ENCODE peak calls at places on chromosomes 5 and 9, in seven cellular contexts. One of them, this sample, is unnamed.

GRCh38 chr5:136631176-136631575 is 265.8 kb upstream of the TRPC7 start:
- DNase-seq in HCT116: no peak
- DNase-seq in prostate gland: no peak
- DNase-seq in GM23338: no peak
- DNase-seq in Panc1: no peak
- DNase-seq in H1: no peak
- DNase-seq in breast epithelium: no peak
- DNase-seq in this sample: no peak

GRCh38 chr5:63121471-63121870 is 542.9 kb downstream of the LRRC70 start:
- DNase-seq in GM23338: no peak
- DNase-seq in prostate gland: no peak
- DNase-seq in Panc1: no peak
- DNase-seq in H1: no peak
- DNase-seq in breast epithelium: no peak
- DNase-seq in HCT116: no peak
- DNase-seq in this sample: no peak

GRCh38 chr5:120405291-120405864 is 58.7 kb upstream of the PRR16 start:
- DNase-seq in prostate gland: no peak
- DNase-seq in HCT116: no peak
- DNase-seq in Panc1: no peak
- DNase-seq in breast epithelium: no peak
- DNase-seq in H1: no peak
- DNase-seq in GM23338: no peak
- DNase-seq in this sample: no peak

GRCh38 chr5:68661237-68661636 is 432.6 kb upstream of the SLC30A5 start:
- DNase-seq in prostate gland: no peak
- DNase-seq in HCT116: no peak
- DNase-seq in breast epithelium: no peak
- DNase-seq in H1: peak; percentile 27
- DNase-seq in GM23338: peak; percentile 69
- DNase-seq in Panc1: no peak
- DNase-seq in this sample: peak; percentile 24

GRCh38 chr9:129240581-129241211 is 62.6 kb upstream of the IER5L start:
- DNase-seq in HCT116: no peak
- DNase-seq in GM23338: no peak
- DNase-seq in prostate gland: no peak
- DNase-seq in Panc1: no peak
- DNase-seq in breast epithelium: no peak
- DNase-seq in H1: no peak
- DNase-seq in this sample: no peak

GRCh38 chr9:106893088-106893487 is 30.1 kb downstream of the ZNF462 start:
- DNase-seq in H1: no peak
- DNase-seq in GM23338: no peak
- DNase-seq in prostate gland: no peak
- DNase-seq in HCT116: peak; percentile 47
- DNase-seq in Panc1: no peak
- DNase-seq in breast epithelium: no peak
- DNase-seq in this sample: no peak

GRCh38 chr5:35183243-35183955 is 46.9 kb downstream of the PRLR start:
- DNase-seq in Panc1: peak; percentile 13
- DNase-seq in HCT116: peak; percentile 10
- DNase-seq in GM23338: peak; percentile 84
- DNase-seq in breast epithelium: no peak
- DNase-seq in prostate gland: no peak
- DNase-seq in H1: peak; percentile 19
- DNase-seq in this sample: peak; percentile 56

GRCh38 chr9:78879324-78880100 is 582.6 kb downstream of the PSAT1 start:
- DNase-seq in Panc1: no peak
- DNase-seq in breast epithelium: no peak
- DNase-seq in H1: no peak
- DNase-seq in prostate gland: no peak
- DNase-seq in GM23338: no peak
- DNase-seq in HCT116: no peak
- DNase-seq in this sample: no peak

GRCh38 chr9:26261503-26262330 is 583.5 kb upstream of the TUSC1 start:
- DNase-seq in HCT116: no peak
- DNase-seq in prostate gland: no peak
- DNase-seq in H1: no peak
- DNase-seq in breast epithelium: no peak
- DNase-seq in Panc1: no peak
- DNase-seq in GM23338: peak; percentile 34
- DNase-seq in this sample: no peak

GRCh38 chr9:94805585-94805984 is 79.1 kb downstream of the AOPEP start:
- DNase-seq in GM23338: no peak
- DNase-seq in HCT116: peak; percentile 33
- DNase-seq in H1: no peak
- DNase-seq in Panc1: peak; percentile 75
- DNase-seq in prostate gland: peak; percentile 69
- DNase-seq in breast epithelium: no peak
- DNase-seq in this sample: peak; percentile 53

GRCh38 chr5:33261747-33262146 is 179.0 kb upstream of the TARS1 start:
- DNase-seq in breast epithelium: no peak
- DNase-seq in prostate gland: no peak
- DNase-seq in HCT116: no peak
- DNase-seq in H1: no peak
- DNase-seq in GM23338: no peak
- DNase-seq in Panc1: no peak
- DNase-seq in this sample: no peak

GRCh38 chr5:26945881-26946280 is 92.5 kb downstream of the CDH9 start:
- DNase-seq in Panc1: no peak
- DNase-seq in breast epithelium: no peak
- DNase-seq in prostate gland: no peak
- DNase-seq in GM23338: peak; percentile 5
- DNase-seq in H1: no peak
- DNase-seq in HCT116: no peak
- DNase-seq in this sample: no peak

GRCh38 chr9:113152699-113153098 is 1.9 kb downstream of the SLC31A2 start:
- DNase-seq in HCT116: no peak
- DNase-seq in H1: no peak
- DNase-seq in Panc1: no peak
- DNase-seq in GM23338: peak; percentile 35
- DNase-seq in breast epithelium: no peak
- DNase-seq in prostate gland: peak; percentile 20
- DNase-seq in this sample: no peak

GRCh38 chr5:5270958-5271605 is 131.0 kb downstream of the ADAMTS16 start:
- DNase-seq in GM23338: peak; percentile 64
- DNase-seq in prostate gland: peak; percentile 48
- DNase-seq in HCT116: peak; percentile 57
- DNase-seq in Panc1: peak; percentile 22
- DNase-seq in breast epithelium: no peak
- DNase-seq in H1: no peak
- DNase-seq in this sample: peak; percentile 14

GRCh38 chr9:91053824-91054223 is 252.2 kb downstream of the SYK start:
- DNase-seq in Panc1: no peak
- DNase-seq in breast epithelium: no peak
- DNase-seq in GM23338: no peak
- DNase-seq in prostate gland: no peak
- DNase-seq in HCT116: no peak
- DNase-seq in H1: no peak
- DNase-seq in this sample: no peak

GRCh38 chr9:117458066-117458465 is 43.2 kb upstream of the ASTN2 start:
- DNase-seq in H1: no peak
- DNase-seq in breast epithelium: no peak
- DNase-seq in Panc1: no peak
- DNase-seq in HCT116: no peak
- DNase-seq in prostate gland: no peak
- DNase-seq in GM23338: no peak
- DNase-seq in this sample: no peak

GRCh38 chr5:143094087-143094511 is 309.4 kb downstream of the NR3C1 start:
- DNase-seq in H1: no peak
- DNase-seq in GM23338: peak; percentile 95
- DNase-seq in Panc1: no peak
- DNase-seq in prostate gland: no peak
- DNase-seq in breast epithelium: no peak
- DNase-seq in HCT116: no peak
- DNase-seq in this sample: no peak

GRCh38 chr5:143093452-143094086 is 309.9 kb downstream of the NR3C1 start:
- DNase-seq in GM23338: peak; percentile 16
- DNase-seq in HCT116: no peak
- DNase-seq in breast epithelium: no peak
- DNase-seq in Panc1: no peak
- DNase-seq in prostate gland: no peak
- DNase-seq in H1: no peak
- DNase-seq in this sample: no peak
- H3K4me3 ChIP-seq in GM23338: peak overlapping the region; percentile 44
- H3K4me3 ChIP-seq in HCT116: no peak overlapping the region
- H3K4me3 ChIP-seq in breast epithelium: peak overlapping the region; percentile 32
- H3K4me3 ChIP-seq in Panc1: no peak overlapping the region
- H3K4me3 ChIP-seq in prostate gland: no peak overlapping the region
- H3K4me3 ChIP-seq in H1: no peak overlapping the region
- H3K4me3 ChIP-seq in this sample: peak overlapping the region; percentile 13

GRCh38 chr5:31502506-31502905 is 29.4 kb downstream of the DROSHA start:
- DNase-seq in H1: no peak
- DNase-seq in GM23338: no peak
- DNase-seq in HCT116: no peak
- DNase-seq in Panc1: no peak
- DNase-seq in prostate gland: no peak
- DNase-seq in breast epithelium: no peak
- DNase-seq in this sample: no peak
- H3K36me3 ChIP-seq in H1: peaks cover 49% of the 10 kb centered on the region
- H3K36me3 ChIP-seq in GM23338: peaks cover 27% of the 10 kb centered on the region
- H3K36me3 ChIP-seq in HCT116: peaks cover 27% of the 10 kb centered on the region
- H3K36me3 ChIP-seq in Panc1: peaks cover 23% of the 10 kb centered on the region
- H3K36me3 ChIP-seq in prostate gland: no peaks in the 10 kb centered on the region
- H3K36me3 ChIP-seq in breast epithelium: peaks cover 9% of the 10 kb centered on the region
- H3K36me3 ChIP-seq in this sample: no peaks in the 10 kb centered on the region

GRCh38 chr9:114953917-114954316 is 23.5 kb upstream of the TNFSF8 start:
- DNase-seq in prostate gland: peak; percentile 60
- DNase-seq in Panc1: no peak
- DNase-seq in HCT116: no peak
- DNase-seq in breast epithelium: no peak
- DNase-seq in GM23338: no peak
- DNase-seq in H1: no peak
- DNase-seq in this sample: peak; percentile 18
- TF ChIP-seq POLR2AphosphoS5 in prostate gland: peak; percentile 83
- TF ChIP-seq POLR2AphosphoS5 in Panc1: no peak
- TF ChIP-seq POLR2AphosphoS5 in HCT116: no peak
- TF ChIP-seq POLR2AphosphoS5 in breast epithelium: no peak
- TF ChIP-seq POLR2AphosphoS5 in GM23338: no peak
- TF ChIP-seq POLR2AphosphoS5 in H1: no peak
- TF ChIP-seq POLR2AphosphoS5 in this sample: peak; percentile 41

GRCh38 chr5:76257897-76258296 is 145.2 kb upstream of the IQGAP2 start:
- DNase-seq in Panc1: no peak
- DNase-seq in breast epithelium: no peak
- DNase-seq in H1: no peak
- DNase-seq in prostate gland: no peak
- DNase-seq in GM23338: no peak
- DNase-seq in HCT116: no peak
- DNase-seq in this sample: no peak

GRCh38 chr5:76251656-76252055 is 151.4 kb upstream of the IQGAP2 start:
- DNase-seq in breast epithelium: no peak
- DNase-seq in HCT116: no peak
- DNase-seq in GM23338: no peak
- DNase-seq in prostate gland: no peak
- DNase-seq in Panc1: no peak
- DNase-seq in H1: no peak
- DNase-seq in this sample: no peak

GRCh38 chr5:76252437-76252836 is 150.6 kb upstream of the IQGAP2 start:
- DNase-seq in breast epithelium: no peak
- DNase-seq in prostate gland: no peak
- DNase-seq in GM23338: no peak
- DNase-seq in H1: no peak
- DNase-seq in HCT116: no peak
- DNase-seq in Panc1: no peak
- DNase-seq in this sample: no peak

GRCh38 chr5:76257225-76257833 is 145.8 kb upstream of the IQGAP2 start:
- DNase-seq in HCT116: no peak
- DNase-seq in breast epithelium: no peak
- DNase-seq in GM23338: no peak
- DNase-seq in Panc1: no peak
- DNase-seq in H1: no peak
- DNase-seq in prostate gland: no peak
- DNase-seq in this sample: no peak

GRCh38 chr5:76256116-76256889 is 146.8 kb upstream of the IQGAP2 start:
- DNase-seq in prostate gland: peak; percentile 70
- DNase-seq in breast epithelium: no peak
- DNase-seq in H1: no peak
- DNase-seq in HCT116: peak; percentile 52
- DNase-seq in Panc1: peak; percentile 42
- DNase-seq in GM23338: peak; percentile 89
- DNase-seq in this sample: peak; percentile 61
- H3K4me3 ChIP-seq in prostate gland: no peak overlapping the region
- H3K4me3 ChIP-seq in breast epithelium: no peak overlapping the region
- H3K4me3 ChIP-seq in H1: no peak overlapping the region
- H3K4me3 ChIP-seq in HCT116: no peak overlapping the region
- H3K4me3 ChIP-seq in Panc1: no peak overlapping the region
- H3K4me3 ChIP-seq in GM23338: no peak overlapping the region
- H3K4me3 ChIP-seq in this sample: no peak overlapping the region

GRCh38 chr9:124886866-124887492 is 25.0 kb downstream of the ARPC5L start:
- DNase-seq in H1: no peak
- DNase-seq in breast epithelium: no peak
- DNase-seq in HCT116: no peak
- DNase-seq in GM23338: no peak
- DNase-seq in prostate gland: no peak
- DNase-seq in Panc1: no peak
- DNase-seq in this sample: no peak

GRCh38 chr9:124890179-124890578 is 28.2 kb downstream of the ARPC5L start:
- DNase-seq in HCT116: no peak
- DNase-seq in H1: no peak
- DNase-seq in breast epithelium: no peak
- DNase-seq in GM23338: no peak
- DNase-seq in Panc1: no peak
- DNase-seq in prostate gland: no peak
- DNase-seq in this sample: no peak

GRCh38 chr9:124887832-124888231 is 25.9 kb downstream of the ARPC5L start:
- DNase-seq in Panc1: no peak
- DNase-seq in GM23338: no peak
- DNase-seq in prostate gland: no peak
- DNase-seq in H1: no peak
- DNase-seq in breast epithelium: no peak
- DNase-seq in HCT116: no peak
- DNase-seq in this sample: no peak

GRCh38 chr9:124886461-124886860 is 24.5 kb downstream of the ARPC5L start:
- DNase-seq in HCT116: no peak
- DNase-seq in breast epithelium: no peak
- DNase-seq in prostate gland: no peak
- DNase-seq in GM23338: no peak
- DNase-seq in Panc1: no peak
- DNase-seq in H1: no peak
- DNase-seq in this sample: no peak

GRCh38 chr9:124889006-124889405 is 27.1 kb downstream of the ARPC5L start:
- DNase-seq in Panc1: no peak
- DNase-seq in GM23338: no peak
- DNase-seq in prostate gland: no peak
- DNase-seq in HCT116: no peak
- DNase-seq in H1: no peak
- DNase-seq in breast epithelium: no peak
- DNase-seq in this sample: no peak
- H3K36me3 ChIP-seq in Panc1: peaks cover 2% of the 10 kb centered on the region
- H3K36me3 ChIP-seq in GM23338: peaks cover 5% of the 10 kb centered on the region
- H3K36me3 ChIP-seq in prostate gland: peaks cover 2% of the 10 kb centered on the region
- H3K36me3 ChIP-seq in HCT116: no peaks in the 10 kb centered on the region
- H3K36me3 ChIP-seq in H1: no peaks in the 10 kb centered on the region
- H3K36me3 ChIP-seq in breast epithelium: no peaks in the 10 kb centered on the region
- H3K36me3 ChIP-seq in this sample: peaks cover 57% of the 10 kb centered on the region